ENCODE peak calls at places on chromosomes 11 and 22, in six cellular contexts. W is neuronal stem cell, L is Peyer's patch, X is OCI-LY7, A is aorta, G is stomach. Q is an unnamed sample.

GRCh38 chr11:21177379-21177778 is 508.0 kb downstream of the NELL1 start:
- DNase-seq in W (no peak), L (no peak), X (no peak), A (no peak), G (no peak), Q (no peak)

GRCh38 chr22:37887610-37888378 is 18.3 kb upstream of the MICALL1 start:
- DNase-seq in W (no peak), L (no peak), X (no peak), A (peak), G (no peak), Q (no peak)

GRCh38 chr11:35180311-35181233 is 41.6 kb downstream of the CD44 start:
- DNase-seq in W (no peak), L (no peak), X (no peak), A (no peak), G (no peak), Q (peak)

GRCh38 chr11:45643585-45643984 is 21.8 kb downstream of the CHST1 start:
- DNase-seq in W (no peak), L (no peak), X (no peak), A (no peak), G (no peak), Q (no peak)

GRCh38 chr22:42065408-42066132 is 5.0 kb downstream of the NAGA start:
- DNase-seq in W (no peak), L (peak), X (no peak), A (no peak), G (no peak), Q (peak)

GRCh38 chr11:60872952-60873524 is 5.7 kb downstream of the ZP1 start:
- DNase-seq in W (no peak), L (peak), X (no peak), A (no peak), G (peak), Q (no peak)

GRCh38 chr11:6604081-6604626 is 580 bp downstream of the ILK start:
- DNase-seq in W (peak), L (peak), X (peak), A (peak), G (peak), Q (peak)

GRCh38 chr11:117929568-117930207 is 486 bp upstream of the TMPRSS13 start:
- DNase-seq in W (no peak), L (no peak), X (no peak), A (no peak), G (no peak), Q (no peak)

GRCh38 chr11:86040919-86041318 is 28.0 kb downstream of the PICALM start:
- DNase-seq in W (no peak), L (no peak), X (no peak), A (no peak), G (no peak), Q (no peak)

GRCh38 chr11:46593550-46594382 is at the start of gene AMBRA1:
- DNase-seq in W (peak), L (peak), X (peak), A (peak), G (peak), Q (peak)

GRCh38 chr11:97140885-97141494 is 751.2 kb downstream of the JRKL start:
- DNase-seq in W (peak), L (no peak), X (peak), A (no peak), G (no peak), Q (peak)

GRCh38 chr11:46330887-46331652 is 16.2 kb upstream of the DGKZ start:
- DNase-seq in W (no peak), L (no peak), X (no peak), A (no peak), G (no peak), Q (no peak)

GRCh38 chr11:126476256-126476970 is 120.9 kb downstream of the ST3GAL4 start:
- DNase-seq in W (no peak), L (no peak), X (no peak), A (no peak), G (no peak), Q (no peak)

GRCh38 chr11:68148882-68149281 is 27.7 kb upstream of the CHKA start:
- DNase-seq in W (no peak), L (no peak), X (no peak), A (no peak), G (peak), Q (no peak)

GRCh38 chr11:36432093-36432469 is 78.0 kb downstream of the TRAF6 start:
- DNase-seq in W (no peak), L (no peak), X (no peak), A (no peak), G (no peak), Q (no peak)

GRCh38 chr11:107482234-107482633 is 24.6 kb upstream of the CWF19L2 start:
- DNase-seq in W (no peak), L (no peak), X (no peak), A (no peak), G (no peak), Q (no peak)

GRCh38 chr22:45340323-45340722 is 30.6 kb downstream of the FAM118A start:
- DNase-seq in W (no peak), L (no peak), X (no peak), A (no peak), G (no peak), Q (no peak)

GRCh38 chr11:28808771-28809170 is 700.6 kb downstream of the METTL15 start:
- DNase-seq in W (no peak), L (no peak), X (no peak), A (no peak), G (no peak), Q (no peak)

GRCh38 chr22:46219650-46220049 is 30.4 kb downstream of the CDPF1 start:
- DNase-seq in W (no peak), L (no peak), X (no peak), A (no peak), G (no peak), Q (no peak)

GRCh38 chr11:65504671-65505433 is 6.0 kb downstream of the MALAT1 start:
- DNase-seq in W (no peak), L (peak), X (no peak), A (peak), G (no peak), Q (no peak)

GRCh38 chr11:115133810-115134209 is 370.4 kb downstream of the CADM1 start:
- DNase-seq in W (no peak), L (no peak), X (no peak), A (no peak), G (no peak), Q (no peak)

GRCh38 chr22:19110064-19110458 is 12.2 kb downstream of the DGCR2 start:
- DNase-seq in W (no peak), L (no peak), X (no peak), A (no peak), G (no peak), Q (no peak)

GRCh38 chr11:19769820-19770219 is 57.2 kb downstream of the NAV2 start:
- DNase-seq in W (no peak), L (no peak), X (no peak), A (no peak), G (no peak), Q (no peak)

GRCh38 chr11:27551127-27551526 is 44.6 kb upstream of the LIN7C start:
- DNase-seq in W (no peak), L (no peak), X (no peak), A (no peak), G (no peak), Q (no peak)

GRCh38 chr11:79940165-79940564 is 499.3 kb upstream of the TENM4 start:
- DNase-seq in W (no peak), L (no peak), X (no peak), A (no peak), G (no peak), Q (no peak)

GRCh38 chr11:11532574-11532973 is 89.2 kb downstream of the GALNT18 start:
- DNase-seq in W (no peak), L (no peak), X (no peak), A (no peak), G (no peak), Q (no peak)

GRCh38 chr11:76115555-76115954 is 90.7 kb downstream of the WNT11 start:
- DNase-seq in W (no peak), L (no peak), X (no peak), A (no peak), G (no peak), Q (no peak)

GRCh38 chr22:31229402-31230140 is 17.5 kb downstream of the LIMK2 start:
- DNase-seq in W (no peak), L (peak), X (no peak), A (peak), G (peak), Q (no peak)

GRCh38 chr11:33721291-33721840 is 14.9 kb downstream of the CD59 start:
- DNase-seq in W (no peak), L (no peak), X (no peak), A (no peak), G (no peak), Q (no peak)

GRCh38 chr11:57315491-57315890 is 9.3 kb downstream of the TNKS1BP1 start:
- DNase-seq in W (no peak), L (no peak), X (no peak), A (no peak), G (no peak), Q (no peak)

GRCh38 chr22:39242809-39243442 is 1.9 kb downstream of the PDGFB start:
- DNase-seq in W (no peak), L (no peak), X (no peak), A (no peak), G (peak), Q (no peak)

GRCh38 chr11:27241316-27242122 is 121.5 kb downstream of the CCDC34 start:
- DNase-seq in W (no peak), L (no peak), X (no peak), A (no peak), G (no peak), Q (no peak)

DNA sequence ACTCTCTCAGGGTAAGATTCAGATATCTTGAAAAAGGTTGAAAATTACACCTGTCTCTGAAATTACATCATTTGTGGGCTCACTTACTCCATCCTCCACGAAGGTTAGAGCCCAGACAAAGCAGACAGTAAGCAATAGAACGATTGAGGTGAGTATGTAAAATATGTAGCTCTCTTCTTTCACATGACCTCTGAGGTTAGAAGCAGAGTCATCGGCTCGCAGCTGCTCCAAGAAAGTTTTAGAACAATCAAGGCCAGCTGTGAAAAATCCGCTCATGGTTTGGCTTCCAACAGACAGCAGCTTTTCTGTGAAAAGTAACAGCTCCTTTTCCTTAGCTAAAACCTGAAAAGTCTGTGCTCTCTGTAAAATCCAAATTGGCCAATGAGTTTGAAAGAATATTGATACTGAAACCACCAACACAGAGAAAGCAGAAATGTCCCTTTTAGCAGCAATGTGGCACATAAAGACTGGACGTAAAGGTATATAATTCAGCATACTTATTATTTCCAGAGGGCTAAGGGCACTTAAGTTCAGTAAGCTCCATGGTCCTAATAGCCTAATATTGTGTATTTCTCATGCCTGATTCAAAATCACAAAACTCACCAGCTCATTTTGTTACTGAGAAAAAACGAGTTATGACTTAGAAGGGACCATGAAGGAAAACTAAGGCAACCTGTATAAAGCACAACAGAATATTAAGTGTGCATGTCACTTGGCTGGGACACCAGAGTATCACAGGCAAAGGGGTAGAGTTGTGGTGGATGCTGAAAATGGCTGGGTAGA is 78.2 kb downstream of the FAM76B start:
- DNase-seq in W (no peak), L (no peak), X (peak), A (no peak), G (no peak), Q (no peak)
- H3K4me3 ChIP-seq in W (no peak), L (no peak), X (peak), A (no peak), G (no peak), Q (no peak)

GRCh38 chr11:64291746-64292457 is 800 bp downstream of the KCNK4 start:
- DNase-seq in W (no peak), L (no peak), X (no peak), A (no peak), G (no peak), Q (no peak)
- H3K4me3 ChIP-seq in W (peak), L (peak), X (no peak), A (no peak), G (peak), Q (no peak)

DNA sequence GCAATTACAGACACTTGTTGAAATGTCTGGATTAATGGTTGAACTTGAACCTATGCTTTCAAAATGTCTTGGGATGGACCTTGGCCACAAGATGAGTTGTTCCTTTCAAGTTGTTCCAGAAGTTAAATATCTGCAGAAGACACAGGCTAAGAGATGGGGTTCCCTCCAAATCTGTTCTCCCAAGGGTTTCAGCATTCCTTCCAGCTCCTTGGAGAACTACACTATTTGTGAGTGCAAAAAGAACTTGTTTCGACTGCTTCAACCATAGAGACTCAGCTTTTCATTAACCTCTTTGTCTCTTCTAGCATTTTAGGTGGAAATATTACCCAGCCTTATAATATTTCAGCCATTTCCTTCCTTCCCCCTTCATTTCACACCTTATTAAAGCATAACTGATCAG is 189.0 kb upstream of the BLID start:
- DNase-seq in W (no peak), L (no peak), X (no peak), A (no peak), G (no peak), Q (no peak)
- H3K4me3 ChIP-seq in W (no peak), L (no peak), X (no peak), A (peak), G (no peak), Q (no peak)

GRCh38 chr11:77515483-77515882 is 41.6 kb upstream of the PAK1 start:
- DNase-seq in W (no peak), L (peak), X (no peak), A (no peak), G (no peak), Q (no peak)
- H3K4me3 ChIP-seq in W (no peak), L (no peak), X (no peak), A (no peak), G (no peak), Q (no peak)

Q was measured in HAP-1.